ENCODE peak calls at places on chromosomes 11 and 22, in six cellular contexts. One of them, this sample, is unnamed.

GRCh38 chr11:71158936-71159335 is 93.4 kb downstream of the SHANK2 start:
- DNase-seq in fibroblast of mammary gland: peak
- DNase-seq in hippocampal formation: no peak
- DNase-seq in Calu3: no peak
- DNase-seq in H4: no peak
- DNase-seq in effector memory CD8-positive, alpha-beta T cell: no peak
- DNase-seq in this sample: no peak

GRCh38 chr22:31945478-31945815 is 1.1 kb downstream of the YWHAH start:
- DNase-seq in fibroblast of mammary gland: no peak
- DNase-seq in hippocampal formation: no peak
- DNase-seq in Calu3: no peak
- DNase-seq in H4: no peak
- DNase-seq in effector memory CD8-positive, alpha-beta T cell: no peak
- DNase-seq in this sample: no peak

GRCh38 chr11:131796089-131796488 is 425.7 kb downstream of the NTM start:
- DNase-seq in fibroblast of mammary gland: no peak
- DNase-seq in hippocampal formation: no peak
- DNase-seq in Calu3: no peak
- DNase-seq in H4: no peak
- DNase-seq in effector memory CD8-positive, alpha-beta T cell: no peak
- DNase-seq in this sample: no peak

GRCh38 chr22:46596032-46596441 is 24.1 kb upstream of the GRAMD4 start:
- DNase-seq in fibroblast of mammary gland: no peak
- DNase-seq in hippocampal formation: no peak
- DNase-seq in Calu3: no peak
- DNase-seq in H4: no peak
- DNase-seq in effector memory CD8-positive, alpha-beta T cell: no peak
- DNase-seq in this sample: no peak

GRCh38 chr22:39946571-39947407 is 13.4 kb upstream of the TMA7B start:
- DNase-seq in fibroblast of mammary gland: no peak
- DNase-seq in hippocampal formation: no peak
- DNase-seq in Calu3: peak
- DNase-seq in H4: no peak
- DNase-seq in effector memory CD8-positive, alpha-beta T cell: no peak
- DNase-seq in this sample: peak

GRCh38 chr22:43923191-43923590 is 414 bp upstream of the PNPLA3 start:
- DNase-seq in fibroblast of mammary gland: no peak
- DNase-seq in hippocampal formation: no peak
- DNase-seq in Calu3: no peak
- DNase-seq in H4: peak
- DNase-seq in effector memory CD8-positive, alpha-beta T cell: no peak
- DNase-seq in this sample: peak

GRCh38 chr22:38418589-38418988 is 36.4 kb downstream of the KCNJ4 start:
- DNase-seq in fibroblast of mammary gland: no peak
- DNase-seq in hippocampal formation: no peak
- DNase-seq in Calu3: no peak
- DNase-seq in H4: no peak
- DNase-seq in effector memory CD8-positive, alpha-beta T cell: no peak
- DNase-seq in this sample: no peak

GRCh38 chr11:19436932-19437331 is 196.2 kb upstream of the E2F8 start:
- DNase-seq in fibroblast of mammary gland: no peak
- DNase-seq in hippocampal formation: no peak
- DNase-seq in Calu3: no peak
- DNase-seq in H4: no peak
- DNase-seq in effector memory CD8-positive, alpha-beta T cell: no peak
- DNase-seq in this sample: no peak

GRCh38 chr11:79675081-79675480 is 234.3 kb upstream of the TENM4 start:
- DNase-seq in fibroblast of mammary gland: no peak
- DNase-seq in hippocampal formation: no peak
- DNase-seq in Calu3: no peak
- DNase-seq in H4: no peak
- DNase-seq in effector memory CD8-positive, alpha-beta T cell: no peak
- DNase-seq in this sample: no peak

GRCh38 chr22:24325105-24325757 is 54.6 kb downstream of the SPECC1L start:
- DNase-seq in fibroblast of mammary gland: peak
- DNase-seq in hippocampal formation: peak
- DNase-seq in Calu3: peak
- DNase-seq in H4: peak
- DNase-seq in effector memory CD8-positive, alpha-beta T cell: peak
- DNase-seq in this sample: peak

GRCh38 chr11:34305780-34306179 is 52.0 kb downstream of the ABTB2 start:
- DNase-seq in fibroblast of mammary gland: no peak
- DNase-seq in hippocampal formation: no peak
- DNase-seq in Calu3: no peak
- DNase-seq in H4: no peak
- DNase-seq in effector memory CD8-positive, alpha-beta T cell: no peak
- DNase-seq in this sample: no peak

GRCh38 chr11:34302046-34302921 is 55.5 kb downstream of the ABTB2 start:
- DNase-seq in fibroblast of mammary gland: peak
- DNase-seq in hippocampal formation: no peak
- DNase-seq in Calu3: peak
- DNase-seq in H4: peak
- DNase-seq in effector memory CD8-positive, alpha-beta T cell: no peak
- DNase-seq in this sample: peak

GRCh38 chr11:28566643-28567042 is 458.5 kb downstream of the METTL15 start:
- DNase-seq in fibroblast of mammary gland: peak
- DNase-seq in hippocampal formation: no peak
- DNase-seq in Calu3: peak
- DNase-seq in H4: peak
- DNase-seq in effector memory CD8-positive, alpha-beta T cell: no peak
- DNase-seq in this sample: peak

GRCh38 chr11:128653828-128654231 is 40.0 kb upstream of the FLI1 start:
- DNase-seq in fibroblast of mammary gland: peak
- DNase-seq in hippocampal formation: peak
- DNase-seq in Calu3: peak
- DNase-seq in H4: no peak
- DNase-seq in effector memory CD8-positive, alpha-beta T cell: no peak
- DNase-seq in this sample: no peak

GRCh38 chr11:117010808-117011540 is 87.3 kb downstream of the SIK3 start:
- DNase-seq in fibroblast of mammary gland: peak
- DNase-seq in hippocampal formation: peak
- DNase-seq in Calu3: no peak
- DNase-seq in H4: peak
- DNase-seq in effector memory CD8-positive, alpha-beta T cell: no peak
- DNase-seq in this sample: no peak

GRCh38 chr22:40797427-40797826 is 21.7 kb downstream of the SLC25A17 start:
- DNase-seq in fibroblast of mammary gland: peak
- DNase-seq in hippocampal formation: no peak
- DNase-seq in Calu3: no peak
- DNase-seq in H4: no peak
- DNase-seq in effector memory CD8-positive, alpha-beta T cell: no peak
- DNase-seq in this sample: peak

GRCh38 chr22:50260434-50260800 is 1.1 kb downstream of the MAPK12 start:
- DNase-seq in fibroblast of mammary gland: peak
- DNase-seq in hippocampal formation: no peak
- DNase-seq in Calu3: no peak
- DNase-seq in H4: no peak
- DNase-seq in effector memory CD8-positive, alpha-beta T cell: no peak
- DNase-seq in this sample: no peak

GRCh38 chr11:63493127-63493526 is 2.2 kb upstream of the PLAAT5 start:
- DNase-seq in fibroblast of mammary gland: no peak
- DNase-seq in hippocampal formation: no peak
- DNase-seq in Calu3: no peak
- DNase-seq in H4: no peak
- DNase-seq in effector memory CD8-positive, alpha-beta T cell: no peak
- DNase-seq in this sample: no peak

GRCh38 chr11:34339149-34340064 is 18.4 kb downstream of the ABTB2 start:
- DNase-seq in fibroblast of mammary gland: no peak
- DNase-seq in hippocampal formation: no peak
- DNase-seq in Calu3: peak
- DNase-seq in H4: no peak
- DNase-seq in effector memory CD8-positive, alpha-beta T cell: no peak
- DNase-seq in this sample: no peak

GRCh38 chr11:28470180-28470579 is 362.0 kb downstream of the METTL15 start:
- DNase-seq in fibroblast of mammary gland: no peak
- DNase-seq in hippocampal formation: no peak
- DNase-seq in Calu3: no peak
- DNase-seq in H4: no peak
- DNase-seq in effector memory CD8-positive, alpha-beta T cell: no peak
- DNase-seq in this sample: no peak

GRCh38 chr22:37726240-37726887 is 29.5 kb downstream of the TRIOBP start:
- DNase-seq in fibroblast of mammary gland: peak
- DNase-seq in hippocampal formation: no peak
- DNase-seq in Calu3: no peak
- DNase-seq in H4: no peak
- DNase-seq in effector memory CD8-positive, alpha-beta T cell: no peak
- DNase-seq in this sample: no peak

GRCh38 chr11:128776434-128777284 is 82.8 kb downstream of the FLI1 start:
- DNase-seq in fibroblast of mammary gland: peak
- DNase-seq in hippocampal formation: no peak
- DNase-seq in Calu3: peak
- DNase-seq in H4: no peak
- DNase-seq in effector memory CD8-positive, alpha-beta T cell: peak
- DNase-seq in this sample: no peak

GRCh38 chr11:126488591-126489370 is 133.3 kb downstream of the ST3GAL4 start:
- DNase-seq in fibroblast of mammary gland: no peak
- DNase-seq in hippocampal formation: no peak
- DNase-seq in Calu3: no peak
- DNase-seq in H4: no peak
- DNase-seq in effector memory CD8-positive, alpha-beta T cell: no peak
- DNase-seq in this sample: no peak